ENCODE peak calls at places on chromosome 6, in five cellular contexts. H is cardiac muscle cell, M is A549, J is body of pancreas, X is Peyer's patch. P is an unnamed sample. For H3K4me1, the result is how much of the 10 kb centered on the place peaks cover.

GRCh38 chr6:166626177-166627038 is 643 bp downstream of the RPS6KA2 start:
- DNase-seq in H (peak), M (no peak), J (peak), X (peak), P (peak)

GRCh38 chr6:125858427-125859320 is 67.9 kb downstream of the NCOA7 start:
- DNase-seq in H (peak), M (peak), J (peak), X (no peak), P (peak)

GRCh38 chr6:22145823-22146379 is 150.9 kb downstream of the PRL start:
- DNase-seq in H (peak), M (peak), J (no peak), X (no peak), P (no peak)

GRCh38 chr6:111803384-111803783 is 69.9 kb downstream of the FYN start:
- DNase-seq in H (no peak), M (no peak), J (no peak), X (no peak), P (no peak)

GRCh38 chr6:132153221-132153896 is 202.2 kb upstream of the CCN2 start:
- DNase-seq in H (peak), M (no peak), J (no peak), X (no peak), P (no peak)

GRCh38 chr6:146433881-146434741 is 109.5 kb upstream of the RAB32 start:
- DNase-seq in H (peak), M (no peak), J (peak), X (no peak), P (no peak)

GRCh38 chr6:107510108-107510507 is 20.2 kb downstream of the SOBP start:
- DNase-seq in H (no peak), M (no peak), J (no peak), X (no peak), P (no peak)

GRCh38 chr6:137699036-137699683 is 167.9 kb upstream of the TNFAIP3 start:
- DNase-seq in H (no peak), M (no peak), J (no peak), X (no peak), P (no peak)

GRCh38 chr6:130018292-130018829 is at the start of gene L3MBTL3:
- DNase-seq in H (peak), M (peak), J (peak), X (peak), P (peak)

GRCh38 chr6:139062921-139063320 is 34.4 kb downstream of the ABRACL start:
- DNase-seq in H (peak), M (no peak), J (no peak), X (no peak), P (no peak)

GRCh38 chr6:90294614-90294988 is 2.0 kb downstream of the BACH2 start:
- DNase-seq in H (no peak), M (no peak), J (no peak), X (no peak), P (no peak)

GRCh38 chr6:90296346-90297123 is at the start of gene BACH2:
- DNase-seq in H (peak), M (peak), J (peak), X (peak), P (peak)

GRCh38 chr6:90294989-90295853 is 1.4 kb downstream of the BACH2 start:
- DNase-seq in H (peak), M (peak), J (peak), X (peak), P (peak)

GRCh38 chr6:90297124-90297865 is 652 bp upstream of the BACH2 start:
- DNase-seq in H (no peak), M (no peak), J (no peak), X (no peak), P (no peak)

GRCh38 chr6:90295854-90296345 is 743 bp downstream of the BACH2 start:
- DNase-seq in H (peak), M (peak), J (peak), X (peak), P (peak)
- TF ChIP-seq CTCF in H (peak), M (no peak), J (no peak), X (no peak), P (no peak)

DNA sequence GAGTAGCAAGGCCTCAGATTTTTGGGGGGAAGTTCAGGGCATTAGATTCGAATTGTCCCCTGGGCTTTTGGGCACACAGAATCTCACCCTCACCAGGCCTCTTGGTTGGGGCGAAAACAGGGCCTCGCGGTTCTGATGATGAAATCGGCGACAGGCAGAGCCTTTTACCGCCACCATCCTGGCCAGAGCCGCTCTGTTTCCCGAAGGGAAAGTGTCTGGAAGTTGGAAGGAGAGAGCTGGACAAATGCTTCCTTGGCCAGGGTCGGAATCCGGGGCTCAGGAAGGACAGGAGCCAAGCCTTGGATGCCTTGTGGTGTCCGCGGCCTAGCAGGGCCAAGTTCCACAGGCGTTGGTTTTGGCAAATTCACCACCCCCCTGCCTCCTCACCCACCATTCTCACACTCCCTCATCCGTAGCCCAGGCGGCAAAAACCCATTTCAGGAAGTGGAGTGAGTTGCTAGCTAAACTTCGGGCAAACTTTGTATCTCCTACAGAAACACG is 3.5 kb upstream of the TFAP2A start:
- DNase-seq in H (no peak), M (no peak), J (no peak), X (no peak), P (no peak)
- H3K4me3 ChIP-seq in H (no peak), M (no peak), J (no peak), X (no peak), P (no peak)

GRCh38 chr6:163530406-163530805 is 115.9 kb downstream of the QKI start:
- DNase-seq in H (no peak), M (no peak), J (no peak), X (no peak), P (no peak)

GRCh38 chr6:163531122-163531521 is 116.6 kb downstream of the QKI start:
- DNase-seq in H (no peak), M (no peak), J (no peak), X (no peak), P (no peak)

GRCh38 chr6:163533443-163533842 is 118.9 kb downstream of the QKI start:
- DNase-seq in H (peak), M (peak), J (no peak), X (no peak), P (no peak)

GRCh38 chr6:163529605-163530004 is 115.1 kb downstream of the QKI start:
- DNase-seq in H (peak), M (peak), J (no peak), X (no peak), P (no peak)

DNA sequence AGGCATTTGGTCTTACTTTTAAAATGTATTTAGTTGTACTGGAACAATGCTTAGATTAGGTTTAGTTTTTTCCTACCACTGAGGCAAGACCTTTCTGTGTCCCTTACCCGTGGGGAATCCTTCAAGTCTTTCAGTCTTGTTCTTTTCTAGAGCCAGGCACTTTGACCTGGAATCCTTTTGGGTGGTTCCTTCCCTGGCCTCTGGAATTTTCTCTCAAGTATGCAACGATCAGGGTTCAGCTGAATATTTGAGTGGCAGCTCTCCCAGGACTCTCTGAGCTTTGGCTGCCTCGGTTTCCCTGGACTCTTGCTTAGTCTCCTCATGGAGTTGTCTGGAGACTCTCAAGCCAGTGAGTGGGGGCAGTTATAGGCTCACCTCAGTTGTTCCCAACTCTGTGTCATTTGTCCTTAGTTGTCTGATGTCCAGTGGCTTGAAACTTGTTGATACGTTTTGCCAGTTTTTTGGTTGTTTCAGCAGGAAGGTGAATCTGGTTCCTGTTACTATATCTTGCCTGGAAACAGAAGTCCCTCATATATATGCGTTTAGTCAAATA is 118.1 kb downstream of the QKI start:
- DNase-seq in H (no peak), M (no peak), J (no peak), X (no peak), P (no peak)
- H3K4me1 ChIP-seq in H (half or more), M (half or more), J (half or more), X (under half), P (under half)

GRCh38 chr6:157424491-157425020 is 43.6 kb downstream of the ZDHHC14 start:
- DNase-seq in H (no peak), M (no peak), J (peak), X (no peak), P (no peak)
- TF ChIP-seq CTCF in H (no peak), M (no peak), J (no peak), X (no peak), P (no peak)

DNA sequence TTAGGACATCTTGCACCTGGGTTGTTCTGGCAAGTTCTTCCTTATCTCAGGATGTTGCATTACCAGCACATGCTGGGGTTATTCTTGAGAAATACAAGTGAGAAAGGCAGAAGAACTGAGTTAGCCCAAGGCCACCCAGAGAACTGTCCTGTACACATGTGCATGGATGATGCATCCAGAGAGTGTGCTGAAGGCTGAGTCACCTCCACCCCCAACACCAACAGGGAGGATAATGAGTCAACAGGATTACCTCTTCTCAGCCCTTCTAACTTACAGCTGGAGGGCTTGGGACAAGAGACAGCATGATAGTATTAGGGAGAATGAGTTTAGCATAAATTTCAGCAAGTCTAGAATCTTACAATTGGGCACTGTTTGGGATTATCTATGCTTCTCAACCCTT is 8.5 kb downstream of the SCGN start:
- DNase-seq in H (peak), M (peak), J (no peak), X (no peak), P (no peak)
- H3K4me3 ChIP-seq in H (no peak), M (no peak), J (no peak), X (no peak), P (no peak)

GRCh38 chr6:11110921-11111768 is at the start of gene ERVFRD-1:
- DNase-seq in H (no peak), M (no peak), J (no peak), X (no peak), P (no peak)
- H3K4me1 ChIP-seq in H (under half), M (under half), J (under half), X (under half), P (under half)

DNA sequence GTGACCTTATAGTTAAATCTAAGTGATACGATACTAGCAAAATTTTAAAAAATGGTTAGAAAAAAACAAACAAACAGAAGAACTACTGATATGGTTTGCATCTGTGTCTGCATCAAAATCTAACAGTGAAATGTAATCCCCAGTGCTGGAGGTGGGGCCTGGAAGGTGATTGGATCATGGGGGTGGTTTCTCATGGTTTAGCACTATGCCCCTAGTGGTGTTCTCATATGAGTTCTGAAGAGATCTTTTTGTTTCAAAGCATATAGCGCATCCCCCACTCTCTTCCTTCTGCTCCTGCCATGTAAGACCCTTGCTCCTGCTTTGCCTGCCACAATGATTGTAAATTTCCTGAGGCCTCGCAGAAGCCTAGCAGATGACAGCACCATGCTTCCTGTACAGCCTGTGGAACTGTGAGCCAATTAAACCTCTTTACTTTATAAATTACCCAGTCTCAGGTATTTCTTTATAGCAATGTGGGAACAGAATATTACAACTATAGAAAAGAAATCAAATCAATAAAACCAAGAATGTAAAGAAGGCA is 5.4 kb downstream of the FBXL4 start:
- DNase-seq in H (no peak), M (peak), J (no peak), X (no peak), P (no peak)
- TF ChIP-seq CTCF in H (no peak), M (no peak), J (no peak), X (no peak), P (no peak)

P was measured in lung.